ENCODE peak calls at places on chromosomes 12 and 14, in ten cellular contexts. S is dorsolateral prefrontal cortex; C is fibroblast of pulmonary artery; V is RWPE1; I is Caco-2; O is activated CD8-positive, alpha-beta T cell treated with anti-CD3 and anti-CD28 coated beads for 36 hours; N is AG10803; B is lower leg skin; U is GM10248; D is neural crest cell. M is an unnamed sample.

GRCh38 chr14:54650331-54651017 is 83.5 kb downstream of the SAMD4A start:
- DNase-seq in V (no peak), S (no peak), D (no peak), B (peak), N (peak), C (peak), I (no peak), U (no peak), O (peak), M (no peak)

GRCh38 chr14:56118611-56119181 is 485 bp downstream of the PELI2 start:
- DNase-seq in C (no peak), B (no peak), S (peak), O (peak), I (no peak), D (no peak), V (no peak), N (peak), U (peak), M (peak)

GRCh38 chr14:49220492-49220891 is 365.7 kb downstream of the RPS29 start:
- DNase-seq in N (no peak), B (no peak), D (no peak), C (no peak), I (no peak), S (no peak), U (no peak), O (no peak), V (no peak), M (no peak)

GRCh38 chr12:8057839-8058238 is 8.3 kb downstream of the C3AR1 start:
- DNase-seq in B (no peak), U (no peak), N (peak), D (no peak), I (no peak), V (no peak), O (no peak), C (peak), S (no peak), M (no peak)

GRCh38 chr12:65977384-65977783 is 153.1 kb downstream of the HMGA2 start:
- DNase-seq in I (no peak), B (no peak), U (no peak), S (no peak), O (no peak), C (peak), V (no peak), D (no peak), N (no peak), M (no peak)

GRCh38 chr12:80364056-80364455 is 80.0 kb upstream of the PTPRQ start:
- DNase-seq in N (no peak), O (no peak), D (no peak), U (no peak), I (no peak), C (no peak), V (no peak), B (no peak), S (no peak), M (no peak)

GRCh38 chr12:32603858-32604257 is 75.2 kb upstream of the DNM1L start:
- DNase-seq in C (peak), O (peak), D (no peak), B (no peak), U (peak), N (peak), I (no peak), S (no peak), V (no peak), M (no peak)

GRCh38 chr14:40983604-40984003 is 623.1 kb upstream of the LRFN5 start:
- DNase-seq in C (peak), V (no peak), S (no peak), D (no peak), I (no peak), U (no peak), N (no peak), O (no peak), B (no peak), M (no peak)

GRCh38 chr12:43337571-43338497 is 214.2 kb downstream of the ADAMTS20 start:
- DNase-seq in I (no peak), S (no peak), B (no peak), O (no peak), C (no peak), U (peak), N (no peak), V (no peak), D (no peak), M (no peak)

GRCh38 chr14:72528059-72528950 is 365.6 kb downstream of the DPF3 start:
- DNase-seq in S (no peak), N (no peak), O (no peak), V (no peak), C (peak), B (no peak), I (no peak), D (no peak), U (no peak), M (no peak)

GRCh38 chr12:6866163-6866919 is 990 bp upstream of the TPI1 start:
- DNase-seq in U (no peak), S (no peak), C (no peak), B (no peak), D (no peak), N (no peak), O (peak), V (no peak), I (no peak), M (no peak)

GRCh38 chr12:85280138-85280983 is at the start of gene ALX1:
- DNase-seq in S (no peak), V (peak), N (peak), O (no peak), D (peak), U (peak), I (peak), C (peak), B (no peak), M (peak)

GRCh38 chr12:22412581-22412980 is 78.1 kb upstream of the ST8SIA1 start:
- DNase-seq in U (no peak), C (no peak), N (no peak), S (no peak), I (no peak), D (no peak), O (no peak), B (no peak), V (no peak), M (no peak)

GRCh38 chr14:76918751-76919421 is 92.7 kb downstream of the LRRC74A start:
- DNase-seq in C (peak), U (no peak), B (peak), S (peak), I (peak), D (no peak), V (peak), O (peak), N (peak), M (peak)

GRCh38 chr14:37559386-37559785 is 35.7 kb downstream of the FOXA1 start:
- DNase-seq in U (no peak), C (peak), V (no peak), N (peak), D (no peak), O (no peak), I (no peak), S (no peak), B (no peak), M (no peak)

GRCh38 chr12:76106631-76107030 is 22.1 kb upstream of the NAP1L1 start:
- DNase-seq in V (no peak), C (no peak), D (no peak), U (no peak), S (no peak), O (no peak), I (no peak), B (no peak), N (peak), M (no peak)

GRCh38 chr14:81303258-81303935 is 82.6 kb upstream of the GTF2A1 start:
- DNase-seq in S (no peak), B (peak), O (peak), U (peak), I (peak), N (no peak), V (no peak), D (no peak), C (no peak), M (no peak)

GRCh38 chr12:25271486-25272098 is 20.9 kb upstream of the KRAS start:
- DNase-seq in N (no peak), S (no peak), D (no peak), B (no peak), O (no peak), V (no peak), I (no peak), C (no peak), U (no peak), M (no peak)

GRCh38 chr14:74763803-74764531 is 851 bp downstream of the YLPM1 start:
- DNase-seq in O (peak), C (no peak), S (no peak), B (peak), D (no peak), I (no peak), U (peak), V (peak), N (peak), M (no peak)

GRCh38 chr12:49909826-49910225 is 6.1 kb upstream of the FAIM2 start:
- DNase-seq in B (no peak), N (no peak), S (no peak), O (peak), I (peak), C (peak), U (no peak), V (peak), D (peak), M (no peak)

DNA sequence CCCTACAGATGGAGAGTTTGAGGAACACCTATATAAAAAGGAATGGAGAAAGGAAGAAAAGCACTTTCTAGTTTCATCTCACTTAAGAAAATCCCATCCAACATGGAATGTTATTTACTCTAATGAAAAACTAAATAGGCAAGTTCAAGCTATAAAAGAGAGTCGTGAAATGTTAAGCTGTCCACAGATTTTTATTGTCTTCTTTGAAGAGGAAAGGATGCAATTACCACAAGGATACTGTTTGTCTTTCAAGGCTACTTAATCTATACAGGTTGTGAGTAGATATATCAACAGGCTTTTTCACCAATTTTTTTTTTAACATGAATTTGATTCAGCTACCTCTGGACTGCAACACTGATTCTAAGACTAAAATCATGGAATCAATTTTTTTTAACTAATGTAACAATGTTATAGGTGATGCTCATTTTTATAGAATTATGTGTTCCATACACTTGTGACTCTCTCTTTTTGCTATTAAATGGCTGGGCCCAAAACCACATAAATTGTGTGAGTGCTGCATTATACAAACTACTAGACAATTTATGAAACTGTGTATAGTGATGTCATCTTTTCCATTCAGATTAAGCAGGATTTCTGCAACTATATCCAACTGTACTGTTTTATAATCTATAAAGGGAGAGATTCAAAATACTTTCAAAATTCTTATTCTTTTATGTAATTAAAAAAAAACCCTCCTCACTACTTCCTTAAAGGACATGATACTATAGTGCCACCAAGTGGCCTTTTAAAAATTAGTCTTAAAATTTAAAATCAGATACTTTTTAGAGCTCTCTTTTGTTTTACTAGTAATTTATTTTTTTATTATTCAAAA is 26.7 kb upstream of the BMAL2 start:
- DNase-seq in B (no peak), V (peak), I (no peak), O (no peak), S (no peak), N (peak), U (no peak), D (no peak), C (peak), M (no peak)
- TF ChIP-seq CTCF in B (no peak), V (peak), I (peak), O (peak), S (peak), N (peak), U (peak), D (peak), C (peak), M (peak)

DNA sequence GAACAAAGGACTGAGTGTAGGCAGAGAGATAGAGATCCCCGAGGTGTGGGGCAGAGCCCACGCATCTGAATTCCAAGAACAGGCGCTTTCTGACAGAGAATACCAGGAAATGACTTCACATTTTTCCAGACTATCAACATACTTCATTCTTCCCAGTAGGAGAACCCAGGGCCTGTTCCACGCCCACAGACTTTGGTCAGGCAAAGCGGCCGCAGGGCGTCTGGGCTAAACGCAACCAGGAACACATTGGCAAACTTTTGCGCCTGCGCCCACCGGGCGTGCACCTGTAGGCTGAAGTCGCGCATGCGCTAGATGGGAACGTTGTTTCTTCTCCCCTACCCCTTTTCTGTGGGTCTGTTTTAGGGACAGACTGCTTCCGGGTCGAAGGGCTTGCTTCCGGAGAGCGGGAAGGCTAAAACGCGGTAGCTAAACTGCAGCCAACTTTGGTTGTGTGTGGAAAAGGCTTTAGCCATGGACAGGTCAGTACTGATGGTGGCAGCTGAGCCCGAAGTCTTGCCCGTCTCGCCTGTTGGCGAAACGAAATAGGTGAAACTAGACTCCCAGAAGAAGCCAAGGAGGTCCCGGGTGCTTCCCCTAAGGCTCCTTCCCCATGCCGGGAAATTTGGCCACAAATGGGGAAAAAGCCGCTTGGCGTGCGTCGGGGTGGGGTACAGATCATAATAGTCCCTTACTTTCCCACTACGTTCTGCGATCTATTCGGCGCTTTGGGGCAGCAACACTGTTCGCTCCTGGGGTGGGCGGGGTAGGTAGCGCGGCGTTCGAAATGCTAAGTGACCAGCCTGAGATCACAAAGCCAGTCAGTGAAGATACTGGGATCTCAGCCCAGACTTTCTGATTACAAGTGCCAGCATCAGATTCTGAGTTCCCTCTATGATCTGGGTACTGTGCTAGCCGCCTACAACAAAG is at the start of gene NUP107:
- DNase-seq in D (peak), N (peak), B (peak), O (peak), U (peak), S (peak), C (peak), V (peak), I (peak), M (peak)
- TF ChIP-seq CTCF in D (peak), N (peak), B (no peak), O (no peak), U (no peak), S (peak), C (peak), V (no peak), I (no peak), M (no peak)

GRCh38 chr14:83992857-83993256 is 1537.1 kb upstream of the FLRT2 start:
- DNase-seq in I (no peak), V (no peak), C (no peak), D (no peak), U (no peak), S (no peak), B (no peak), O (no peak), N (no peak), M (no peak)

GRCh38 chr14:83991666-83992065 is 1538.3 kb upstream of the FLRT2 start:
- DNase-seq in V (no peak), N (no peak), B (no peak), D (no peak), I (no peak), U (no peak), O (no peak), C (no peak), S (no peak), M (no peak)

GRCh38 chr14:83993545-83993944 is 1536.4 kb upstream of the FLRT2 start:
- DNase-seq in S (no peak), O (no peak), V (no peak), I (no peak), N (no peak), B (no peak), U (no peak), C (no peak), D (no peak), M (no peak)

GRCh38 chr14:83994020-83994419 is 1535.9 kb upstream of the FLRT2 start:
- DNase-seq in N (no peak), S (no peak), V (no peak), O (no peak), B (no peak), U (no peak), C (peak), D (no peak), I (no peak), M (no peak)

DNA sequence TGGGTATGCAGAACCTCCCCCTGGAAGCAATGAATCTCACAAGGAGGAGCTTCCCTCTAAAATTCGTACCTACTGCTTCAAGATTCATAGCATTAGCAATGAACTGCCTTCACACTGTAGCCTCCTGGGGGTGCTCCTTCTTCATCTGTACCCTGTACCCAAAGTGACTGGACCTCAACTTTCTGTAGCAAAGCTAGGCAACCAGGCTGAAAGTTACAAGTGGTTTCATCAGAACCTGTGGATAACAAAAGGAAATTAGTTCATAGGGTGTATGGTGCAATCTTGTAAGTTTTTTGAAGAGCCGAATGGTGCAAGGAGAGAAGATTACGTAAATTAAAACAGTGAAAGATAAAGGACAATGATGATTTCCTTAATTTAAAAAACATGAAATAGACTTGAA is 1541.7 kb upstream of the FLRT2 start:
- DNase-seq in D (no peak), I (no peak), C (peak), V (no peak), O (no peak), N (no peak), S (no peak), U (no peak), B (no peak), M (no peak)
- TF ChIP-seq CTCF in D (no peak), I (no peak), C (peak), V (no peak), O (no peak), N (no peak), S (no peak), U (no peak), B (no peak), M (no peak)

GRCh38 chr14:101083564-101084435 is 180.3 kb upstream of the RTL1 start:
- DNase-seq in B (peak), D (no peak), U (no peak), O (no peak), S (no peak), V (peak), N (no peak), C (no peak), I (no peak), M (no peak)
- TF ChIP-seq CTCF in B (no peak), D (peak), U (no peak), O (no peak), S (no peak), V (no peak), N (no peak), C (peak), I (no peak), M (no peak)

DNA sequence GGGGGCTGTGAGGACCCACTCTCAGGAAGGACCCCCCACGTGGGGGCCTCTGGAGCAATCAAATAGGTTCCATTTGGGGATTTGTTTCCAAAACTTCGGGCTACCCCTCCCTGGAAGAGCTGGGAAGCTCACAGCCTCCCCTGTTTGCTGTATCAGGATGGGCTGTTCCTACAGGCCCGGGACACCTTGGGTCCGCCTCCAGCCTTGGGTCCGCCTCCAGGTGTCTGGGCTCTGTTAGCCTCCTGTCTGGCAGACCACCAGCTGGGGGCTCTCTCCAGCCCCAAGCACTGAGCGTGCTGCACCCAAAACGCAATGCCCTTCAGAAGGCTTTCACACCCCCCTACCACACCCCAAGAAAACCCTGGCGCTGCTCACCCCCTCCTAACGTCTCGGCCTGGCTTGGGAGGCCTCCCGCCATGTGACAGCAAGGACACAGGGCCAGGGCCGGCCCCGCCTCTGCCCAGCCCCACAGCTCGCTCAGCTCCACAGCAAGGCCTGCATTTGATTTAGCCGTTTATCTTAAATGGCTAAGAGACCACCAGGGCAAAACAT is 40.1 kb downstream of the BCL11B start:
- DNase-seq in B (no peak), O (peak), V (no peak), S (no peak), N (no peak), D (peak), C (no peak), U (no peak), I (no peak), M (peak)
- TF ChIP-seq CTCF in B (no peak), O (no peak), V (no peak), S (no peak), N (no peak), D (no peak), C (no peak), U (no peak), I (no peak), M (no peak)

M was measured in mesothelial cell of epicardium.